ENCODE peak calls at places on chromosomes 16 and 17, in nine cellular contexts. Y is left ventricle myocardium inferior; X is small intestine; B is activated T-helper 1 cell treated with anti-CD3 and anti-CD28 coated beads, Interleukin-12 subunit alpha, Interleukin-12 subunit beta, Interleukin-2, Interleukin-4 antibody, amounts not matched to agents 30 ng/mL and 10 ng/mL and 1 ng/mL, durations not matched to agents 14 hours and 24 hours and 36 hours; M is body of pancreas; F is midbrain; G is amygdala; E is T-helper 17 cell; T is EL. K is an unnamed sample.

GRCh38 chr16:13402601-13403000 is 501.2 kb downstream of the SHISA9 start:
- DNase-seq in Y (no peak), X (no peak), B (no peak), M (no peak), F (no peak), G (no peak), E (no peak), T (no peak), K (peak)

GRCh38 chr17:17919169-17920107 is 52.8 kb downstream of the TOM1L2 start:
- DNase-seq in Y (peak), X (peak), B (peak), M (peak), F (peak), G (peak), E (peak), T (peak), K (peak)

GRCh38 chr17:77153487-77153886 is 12.7 kb downstream of the SEC14L1 start:
- DNase-seq in Y (no peak), X (no peak), B (no peak), M (no peak), F (peak), G (no peak), E (no peak), T (no peak), K (peak)

GRCh38 chr16:73427177-73427576 is 379.2 kb upstream of the ZFHX3 start:
- DNase-seq in Y (no peak), X (no peak), B (no peak), M (no peak), F (no peak), G (no peak), E (no peak), T (no peak), K (no peak)

GRCh38 chr16:56777533-56777932 is 47.6 kb downstream of the NUP93 start:
- DNase-seq in Y (no peak), X (no peak), B (no peak), M (no peak), F (no peak), G (no peak), E (no peak), T (no peak), K (no peak)

GRCh38 chr17:21674242-21674731 is 18.0 kb upstream of the KCNJ18 start:
- DNase-seq in Y (no peak), X (no peak), B (no peak), M (no peak), F (no peak), G (no peak), E (no peak), T (no peak), K (no peak)

GRCh38 chr17:16639438-16639837 is 14.2 kb downstream of the ZNF624 start:
- DNase-seq in Y (no peak), X (no peak), B (no peak), M (peak), F (no peak), G (no peak), E (no peak), T (no peak), K (no peak)

GRCh38 chr17:55241097-55241496 is 23.7 kb upstream of the HLF start:
- DNase-seq in Y (no peak), X (no peak), B (no peak), M (no peak), F (no peak), G (no peak), E (no peak), T (no peak), K (no peak)

GRCh38 chr17:79482719-79483118 is 128.1 kb downstream of the RBFOX3 start:
- DNase-seq in Y (no peak), X (no peak), B (no peak), M (no peak), F (no peak), G (no peak), E (no peak), T (no peak), K (no peak)

GRCh38 chr16:12158428-12158827 is 181.9 kb downstream of the SNX29 start:
- DNase-seq in Y (no peak), X (no peak), B (no peak), M (no peak), F (no peak), G (no peak), E (no peak), T (peak), K (peak)

GRCh38 chr16:71855937-71856662 is 10.3 kb downstream of the ATXN1L start:
- DNase-seq in Y (no peak), X (no peak), B (no peak), M (no peak), F (no peak), G (no peak), E (no peak), T (no peak), K (no peak)

GRCh38 chr16:57539072-57539796 is 2.9 kb upstream of the CCDC102A start:
- DNase-seq in Y (no peak), X (no peak), B (no peak), M (no peak), F (no peak), G (no peak), E (no peak), T (no peak), K (no peak)

GRCh38 chr17:77952368-77952767 is 6.1 kb upstream of the TNRC6C start:
- DNase-seq in Y (no peak), X (peak), B (no peak), M (no peak), F (no peak), G (no peak), E (no peak), T (no peak), K (peak)

GRCh38 chr16:1290860-1291575 is 18.4 kb upstream of the UBE2I start:
- DNase-seq in Y (no peak), X (peak), B (no peak), M (no peak), F (no peak), G (no peak), E (no peak), T (no peak), K (no peak)

GRCh38 chr16:29804455-29805231 is 1.7 kb upstream of the MAZ start:
- DNase-seq in Y (peak), X (no peak), B (no peak), M (peak), F (peak), G (no peak), E (no peak), T (peak), K (peak)

GRCh38 chr17:63398680-63399079 is 47.4 kb downstream of the CYB561 start:
- DNase-seq in Y (no peak), X (no peak), B (no peak), M (no peak), F (no peak), G (no peak), E (no peak), T (no peak), K (no peak)

GRCh38 chr16:48912360-48912759 is 302.4 kb upstream of the N4BP1 start:
- DNase-seq in Y (no peak), X (no peak), B (no peak), M (no peak), F (no peak), G (no peak), E (no peak), T (no peak), K (no peak)

GRCh38 chr16:72311426-72311825 is 139.5 kb upstream of the PMFBP1 start:
- DNase-seq in Y (no peak), X (no peak), B (no peak), M (no peak), F (no peak), G (no peak), E (no peak), T (peak), K (peak)

GRCh38 chr17:57755479-57756070 is 10.5 kb upstream of the CCDC182 start:
- DNase-seq in Y (no peak), X (no peak), B (no peak), M (no peak), F (no peak), G (no peak), E (no peak), T (no peak), K (peak)

GRCh38 chr16:88963583-88963982 is 13.4 kb downstream of the CBFA2T3 start:
- DNase-seq in Y (no peak), X (no peak), B (no peak), M (no peak), F (no peak), G (no peak), E (no peak), T (peak), K (peak)